ENCODE peak calls at places on chromosomes 12 and 14, in ten cellular contexts. Y is body of pancreas, I is suprapubic skin, K is GM12878, N is adrenal gland, X is esophagus squamous epithelium, G is heart left ventricle, S is A549, D is upper lobe of left lung, Z is stomach. A is an unnamed sample.

GRCh38 chr12:120496353-120497340 is 734 bp downstream of the DYNLL1 start:
- DNase-seq in X (no peak), D (peak; percentile 67), Z (peak; percentile 59), S (peak; percentile 44), N (peak; percentile 66), G (peak; percentile 84), I (peak; percentile 86), K (no peak), Y (peak; percentile 71), A (no peak)

GRCh38 chr12:55712700-55713415 is 3.0 kb upstream of the BLOC1S1 start:
- DNase-seq in D (no peak), X (no peak), S (no peak), I (no peak), K (no peak), N (no peak), Y (no peak), G (no peak), Z (no peak), A (no peak)

GRCh38 chr14:56461876-56462275 is 117.7 kb upstream of the TMEM260 start:
- DNase-seq in I (no peak), X (no peak), Z (no peak), G (no peak), D (no peak), S (no peak), Y (no peak), N (no peak), K (no peak), A (no peak)

GRCh38 chr12:54030889-54031860 is 1.7 kb upstream of the HOXC5 start:
- DNase-seq in S (no peak), G (no peak), D (no peak), N (peak; percentile 70), X (no peak), Y (peak; percentile 32), I (peak; percentile 78), K (no peak), Z (no peak), A (no peak)

GRCh38 chr12:124743479-124744272 is 120.0 kb downstream of the SCARB1 start:
- DNase-seq in I (no peak), Z (no peak), G (no peak), K (no peak), Y (no peak), X (no peak), S (no peak), N (peak; percentile 70), D (peak; percentile 19), A (no peak)

GRCh38 chr12:1474059-1474537 is 120.3 kb downstream of the FBXL14 start:
- DNase-seq in Y (no peak), X (no peak), K (no peak), D (no peak), I (no peak), G (no peak), Z (no peak), S (peak; percentile 12), N (no peak), A (no peak)

GRCh38 chr12:105523164-105524057 is 192.9 kb downstream of the C12orf75 start:
- DNase-seq in G (peak; percentile 85), Y (peak; percentile 13), I (peak; percentile 90), N (peak; percentile 51), Z (no peak), D (peak; percentile 26), X (peak; percentile 2), K (no peak), S (no peak), A (peak; percentile 94)

GRCh38 chr14:33814010-33814409 is 136.9 kb downstream of the EGLN3 start:
- DNase-seq in G (no peak), I (no peak), D (no peak), Z (no peak), N (no peak), K (no peak), Y (no peak), X (no peak), S (no peak), A (no peak)

GRCh38 chr12:9868951-9869306 is 225 bp downstream of the CLEC2B start:
- DNase-seq in S (no peak), D (no peak), Z (no peak), I (no peak), X (no peak), G (no peak), N (no peak), K (no peak), Y (no peak), A (no peak)

GRCh38 chr12:9867531-9867930 is 1.6 kb downstream of the CLEC2B start:
- DNase-seq in N (no peak), Y (no peak), I (no peak), S (no peak), K (no peak), X (no peak), G (no peak), D (no peak), Z (no peak), A (no peak)

GRCh38 chr12:9870311-9870866 is 1.2 kb upstream of the CLEC2B start:
- DNase-seq in D (no peak), K (no peak), G (no peak), I (no peak), Z (no peak), X (no peak), N (no peak), Y (no peak), S (no peak), A (no peak)

GRCh38 chr12:9868271-9868815 is 811 bp downstream of the CLEC2B start:
- DNase-seq in S (no peak), I (no peak), K (no peak), Y (no peak), G (no peak), X (no peak), N (no peak), Z (no peak), D (no peak), A (no peak)

DNA sequence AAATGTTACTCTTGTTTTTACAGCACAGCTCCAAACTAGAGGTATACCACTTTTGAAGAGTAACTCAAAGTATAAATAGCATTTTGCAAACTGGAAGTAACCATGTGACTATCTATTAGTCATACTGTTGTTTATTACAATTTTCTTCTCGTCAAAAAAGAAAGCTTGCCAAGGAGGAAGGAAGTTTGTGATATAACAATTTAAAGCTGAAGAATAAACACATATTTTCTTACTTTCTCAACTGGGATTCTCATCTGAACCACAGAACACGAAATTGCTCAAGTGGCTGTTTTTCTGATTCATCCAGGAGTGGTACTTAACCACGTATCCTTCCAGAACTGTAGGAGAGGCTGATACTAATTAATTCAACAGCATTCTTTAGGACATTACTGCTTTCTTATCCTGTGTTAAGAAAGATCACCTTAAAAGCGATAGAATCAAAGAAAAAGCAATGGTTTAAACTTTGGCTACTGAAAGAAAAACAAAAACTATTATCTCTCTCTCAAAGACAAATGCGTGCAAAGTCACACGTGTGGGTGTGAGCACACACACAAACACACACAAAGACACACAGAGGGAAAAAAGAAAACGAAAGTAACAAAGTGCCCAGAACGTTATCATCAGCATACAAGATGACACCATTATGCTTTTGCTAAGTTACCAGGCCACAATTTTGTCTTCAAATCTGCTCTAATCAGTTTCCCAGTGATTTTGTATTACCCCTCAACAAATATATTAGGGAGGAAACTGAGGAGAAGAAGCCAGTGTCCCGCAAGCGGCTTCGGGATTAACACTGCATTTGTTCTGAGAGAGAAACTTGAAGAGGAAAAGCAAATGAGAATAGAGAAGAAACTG is at the start of gene CLEC2B:
- DNase-seq in G (no peak), N (no peak), D (no peak), Y (no peak), X (no peak), K (peak; percentile 40), S (no peak), I (no peak), Z (no peak), A (no peak)
- TF ChIP-seq POLR2A in G (no peak), N (no peak), D (peak; percentile 44), Y (no peak), X (no peak), K (no peak), S (no peak), I (no peak), Z (no peak), A (no peak)

GRCh38 chr12:25491396-25491948 is 61.6 kb downstream of the LMNTD1 start:
- DNase-seq in Z (no peak), G (no peak), N (no peak), Y (no peak), D (no peak), K (no peak), S (no peak), I (no peak), X (no peak), A (no peak)
- H3K4me3 ChIP-seq in Z (no peak overlapping the region), G (no peak overlapping the region), N (no peak overlapping the region), Y (no peak overlapping the region), D (no peak overlapping the region), K (no peak overlapping the region), S (no peak overlapping the region), I (no peak overlapping the region), X (no peak overlapping the region), A (no peak overlapping the region)

GRCh38 chr12:25287610-25288009 is 36.9 kb upstream of the KRAS start:
- DNase-seq in Y (no peak), K (no peak), G (no peak), X (no peak), D (no peak), S (no peak), Z (no peak), N (no peak), I (no peak), A (no peak)

GRCh38 chr12:25286837-25287236 is 36.1 kb upstream of the KRAS start:
- DNase-seq in G (no peak), I (no peak), D (no peak), S (no peak), N (no peak), Y (no peak), Z (no peak), K (no peak), X (no peak), A (no peak)

GRCh38 chr12:25283006-25283405 is 32.3 kb upstream of the KRAS start:
- DNase-seq in I (no peak), G (no peak), K (no peak), D (no peak), S (no peak), X (no peak), N (no peak), Y (no peak), Z (no peak), A (no peak)

GRCh38 chr12:25280082-25280481 is 29.4 kb upstream of the KRAS start:
- DNase-seq in I (no peak), Y (no peak), K (no peak), Z (no peak), S (no peak), G (no peak), D (no peak), N (no peak), X (no peak), A (no peak)

GRCh38 chr12:25284024-25284423 is 33.3 kb upstream of the KRAS start:
- DNase-seq in S (no peak), Y (no peak), K (no peak), Z (no peak), N (no peak), D (no peak), G (no peak), X (no peak), I (no peak), A (no peak)
- H3K4me1 ChIP-seq in S (no peaks in the 10 kb centered on the region), Y (no peaks in the 10 kb centered on the region), K (no peaks in the 10 kb centered on the region), Z (peaks cover 19% of the 10 kb centered on the region), N (no peaks in the 10 kb centered on the region), D (no peaks in the 10 kb centered on the region), G (no peaks in the 10 kb centered on the region), X (peaks cover 10% of the 10 kb centered on the region), I (no peaks in the 10 kb centered on the region), A (peaks cover 36% of the 10 kb centered on the region)

GRCh38 chr12:121515615-121516014 is 65.2 kb downstream of the KDM2B start:
- DNase-seq in K (no peak), Y (no peak), S (no peak), X (no peak), N (no peak), I (no peak), D (no peak), Z (no peak), G (no peak), A (no peak)

GRCh38 chr12:121519227-121519626 is 61.6 kb downstream of the KDM2B start:
- DNase-seq in Z (no peak), N (no peak), Y (no peak), X (no peak), I (no peak), D (no peak), S (no peak), G (no peak), K (no peak), A (no peak)

GRCh38 chr12:121518656-121519055 is 62.2 kb downstream of the KDM2B start:
- DNase-seq in D (no peak), Y (no peak), X (no peak), N (no peak), S (no peak), Z (no peak), K (no peak), I (no peak), G (no peak), A (no peak)

GRCh38 chr12:121514184-121514742 is 66.6 kb downstream of the KDM2B start:
- DNase-seq in Y (no peak), X (no peak), N (no peak), G (no peak), S (no peak), K (no peak), Z (no peak), D (no peak), I (no peak), A (no peak)

DNA sequence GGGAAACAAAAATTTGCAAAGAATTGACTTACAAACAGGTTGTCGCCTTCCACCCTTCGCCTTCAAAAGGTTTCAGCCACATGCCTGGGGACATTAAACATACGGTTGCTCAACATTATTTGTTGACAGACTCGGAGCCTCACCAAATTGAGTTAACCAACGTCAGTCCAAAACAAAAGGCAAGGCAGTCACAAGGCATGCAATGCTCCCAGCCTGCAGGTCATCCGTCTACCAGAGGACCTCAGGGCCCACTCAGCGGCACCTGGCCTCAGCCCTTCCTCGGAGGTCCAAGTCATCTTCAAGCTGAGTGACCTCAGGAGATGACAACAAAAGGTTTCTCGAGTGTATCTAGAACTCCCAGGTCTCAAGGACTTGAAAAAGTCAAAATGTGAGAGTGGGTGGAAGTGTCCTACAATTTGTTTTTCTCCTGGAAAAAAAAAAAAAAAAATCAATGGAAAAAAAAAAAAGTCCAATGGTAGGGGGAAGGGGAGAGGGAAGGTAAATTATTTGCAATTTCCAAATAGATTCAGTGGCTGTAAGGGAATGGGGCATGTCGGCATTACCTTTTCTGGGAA is 64.3 kb downstream of the KDM2B start:
- DNase-seq in Y (no peak), G (no peak), S (no peak), N (no peak), K (no peak), D (no peak), X (no peak), Z (no peak), I (no peak), A (no peak)
- TF ChIP-seq POLR2A in Y (no peak), G (no peak), S (no peak), N (no peak), K (no peak), D (no peak), X (no peak), Z (no peak), I (no peak), A (no peak)

A was measured in esophagus muscularis mucosa.